ENCODE peak calls at places on chromosomes 3 and 15, in eight cellular contexts. P is heart right ventricle; T is suprapubic skin; F is A549; G is IMR-90; Q is lower lobe of right lung; S is ovary; H is CD8-positive, alpha-beta T cell. X is an unnamed sample.

GRCh38 chr15:80823995-80824394 is 44.8 kb downstream of the CEMIP start:
- DNase-seq in T (no peak), H (no peak), S (no peak), F (no peak), P (no peak), Q (no peak), G (no peak), X (no peak)

GRCh38 chr3:9113040-9113439 is 136.4 kb downstream of the SRGAP3 start:
- DNase-seq in Q (no peak), F (no peak), H (no peak), S (no peak), T (no peak), P (no peak), G (no peak), X (no peak)

GRCh38 chr3:113747719-113748046 is 848 bp downstream of the ATP6V1A start:
- DNase-seq in T (no peak), G (no peak), P (no peak), H (no peak), F (no peak), S (no peak), Q (no peak), X (no peak)

GRCh38 chr15:66661432-66662096 is 40.5 kb upstream of the SMAD6 start:
- DNase-seq in S (no peak), H (no peak), T (no peak), F (no peak), P (peak; percentile 86), Q (peak; percentile 69), G (no peak), X (no peak)

GRCh38 chr3:55013145-55013544 is 85.3 kb upstream of the LRTM1 start:
- DNase-seq in S (no peak), H (no peak), F (peak; percentile 2), T (no peak), G (peak; percentile 45), Q (no peak), P (no peak), X (no peak)

GRCh38 chr15:54273928-54274327 is 295.7 kb downstream of the UNC13C start:
- DNase-seq in F (no peak), Q (no peak), H (no peak), S (no peak), T (no peak), P (no peak), G (no peak), X (no peak)

GRCh38 chr15:84616235-84616634 is 15.4 kb downstream of the ZSCAN2 start:
- DNase-seq in H (no peak), F (no peak), Q (no peak), G (no peak), P (no peak), T (no peak), S (no peak), X (no peak)

GRCh38 chr3:7707192-7707591 is 794.4 kb upstream of the LMCD1 start:
- DNase-seq in Q (peak; percentile 47), T (no peak), F (no peak), P (no peak), G (no peak), H (no peak), S (no peak), X (no peak)

GRCh38 chr15:66873856-66874255 is 171.8 kb downstream of the SMAD6 start:
- DNase-seq in P (no peak), T (no peak), S (no peak), Q (no peak), F (no peak), G (no peak), H (no peak), X (no peak)

GRCh38 chr15:68407141-68407885 is 24.6 kb downstream of the ITGA11 start:
- DNase-seq in T (peak; percentile 62), G (no peak), S (peak; percentile 43), H (no peak), F (no peak), P (no peak), Q (no peak), X (no peak)

GRCh38 chr3:42349765-42350594 is 60.4 kb downstream of the LYZL4 start:
- DNase-seq in F (no peak), H (no peak), Q (no peak), G (no peak), T (no peak), P (no peak), S (no peak), X (no peak)

GRCh38 chr15:71945012-71945411 is 134.7 kb downstream of the NR2E3 start:
- DNase-seq in Q (no peak), G (peak; percentile 4), H (no peak), S (no peak), F (no peak), P (no peak), T (no peak), X (no peak)

GRCh38 chr15:78034495-78035191 is 42.9 kb downstream of the TBC1D2B start:
- DNase-seq in T (no peak), G (peak; percentile 38), F (no peak), P (no peak), Q (peak; percentile 74), S (no peak), H (peak; percentile 82), X (no peak)

GRCh38 chr3:125231895-125232294 is 19.3 kb upstream of the SLC12A8 start:
- DNase-seq in S (no peak), Q (no peak), T (no peak), F (no peak), P (no peak), G (peak; percentile 87), H (no peak), X (no peak)

GRCh38 chr15:89364741-89365450 is 30.3 kb upstream of the POLG start:
- DNase-seq in T (no peak), S (no peak), P (no peak), Q (no peak), H (no peak), G (no peak), F (no peak), X (no peak)

GRCh38 chr3:81216192-81216591 is 545.3 kb downstream of the GBE1 start:
- DNase-seq in G (peak; percentile 48), F (no peak), T (no peak), P (no peak), H (no peak), Q (no peak), S (no peak), X (no peak)

GRCh38 chr3:43394071-43394501 is 107.7 kb downstream of the SNRK start:
- DNase-seq in H (no peak), T (no peak), S (peak; percentile 53), Q (peak; percentile 58), G (peak; percentile 44), P (peak; percentile 89), F (no peak), X (no peak)

GRCh38 chr3:112377418-112378071 is 44.6 kb downstream of the CD200 start:
- DNase-seq in T (no peak), Q (no peak), H (no peak), P (no peak), F (no peak), G (peak; percentile 7), S (no peak), X (no peak)

GRCh38 chr3:129386984-129387383 is 41.5 kb downstream of the EFCAB12 start:
- DNase-seq in G (no peak), Q (no peak), S (no peak), F (no peak), P (no peak), T (no peak), H (no peak), X (no peak)

GRCh38 chr3:129384594-129385323 is 43.7 kb downstream of the EFCAB12 start:
- DNase-seq in Q (no peak), S (no peak), P (no peak), H (no peak), T (no peak), G (no peak), F (no peak), X (peak; percentile 37)

GRCh38 chr3:129389572-129389937 is 38.9 kb downstream of the EFCAB12 start:
- DNase-seq in S (no peak), Q (no peak), F (no peak), G (peak; percentile 19), H (no peak), P (no peak), T (no peak), X (no peak)

GRCh38 chr3:129383292-129383860 is 45.1 kb downstream of the EFCAB12 start:
- DNase-seq in Q (no peak), H (peak; percentile 41), G (peak; percentile 85), P (peak; percentile 55), T (no peak), S (peak; percentile 67), F (peak; percentile 76), X (peak; percentile 17)

GRCh38 chr3:129387492-129387891 is 40.9 kb downstream of the EFCAB12 start:
- DNase-seq in S (no peak), H (no peak), T (no peak), F (no peak), G (no peak), Q (no peak), P (no peak), X (no peak)
- H3K27ac ChIP-seq in S (no peak overlapping the region), H (no peak overlapping the region), T (no peak overlapping the region), F (peak overlapping the region; percentile 86), G (peak overlapping the region; percentile 3), Q (peak overlapping the region; percentile 18), P (no peak overlapping the region), X (no peak overlapping the region)

GRCh38 chr3:127690106-127690505 is 17.4 kb downstream of the ABTB1 start:
- DNase-seq in F (no peak), T (no peak), S (no peak), H (no peak), G (peak; percentile 61), Q (peak; percentile 37), P (no peak), X (no peak)
- H3K27ac ChIP-seq in F (peak overlapping the region; percentile 72), T (no peak overlapping the region), S (no peak overlapping the region), H (no peak overlapping the region), G (peak overlapping the region; percentile 80), Q (peak overlapping the region; percentile 46), P (peak overlapping the region; percentile 62), X (no peak overlapping the region)

DNA sequence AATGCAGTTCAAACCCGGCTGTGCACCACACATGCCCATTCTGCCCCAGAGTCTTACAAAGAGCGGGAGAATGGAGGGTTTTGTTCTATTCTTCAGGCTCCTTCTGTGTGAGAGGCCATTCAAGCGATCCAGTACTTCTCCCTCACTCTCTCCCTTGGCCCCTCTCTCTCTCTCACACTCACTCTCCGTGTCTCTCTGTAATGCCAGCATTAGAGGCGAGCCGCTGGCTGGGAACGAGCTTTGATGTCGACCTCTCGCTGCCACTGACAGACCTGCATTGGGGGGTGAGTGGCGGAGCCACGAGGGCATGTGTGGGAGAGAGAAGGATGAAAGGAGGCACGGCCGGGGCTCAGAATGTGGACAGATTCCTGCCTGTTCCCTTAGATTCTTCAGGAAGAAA is 231.7 kb upstream of the ARRDC4 start:
- DNase-seq in T (no peak), Q (no peak), P (peak; percentile 34), H (no peak), S (no peak), G (no peak), F (no peak), X (no peak)
- H3K27ac ChIP-seq in T (no peak overlapping the region), Q (no peak overlapping the region), P (no peak overlapping the region), H (no peak overlapping the region), S (no peak overlapping the region), G (no peak overlapping the region), F (no peak overlapping the region), X (no peak overlapping the region)

DNA sequence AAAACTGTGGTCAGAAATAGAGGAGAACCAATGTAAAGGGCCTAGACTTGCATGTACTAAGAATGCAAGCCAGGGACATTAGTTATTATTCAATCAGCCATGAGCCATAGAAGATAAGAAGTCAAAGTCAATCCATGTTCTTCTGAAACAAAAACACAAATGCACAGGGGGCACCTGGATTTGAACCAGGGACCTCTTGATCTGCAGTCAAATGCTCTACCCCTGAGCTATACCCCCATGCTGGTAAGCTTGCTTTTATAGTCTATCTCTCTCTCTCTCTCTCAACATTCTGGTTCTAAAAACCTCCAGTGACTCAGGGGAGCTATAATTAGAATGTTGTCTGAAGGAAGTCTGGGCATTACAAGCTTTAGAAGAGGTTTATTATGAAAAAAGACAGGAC is 85.6 kb upstream of the ACP3 start:
- DNase-seq in P (no peak), G (peak; percentile 55), H (no peak), Q (no peak), S (no peak), T (no peak), F (no peak), X (no peak)
- H3K27ac ChIP-seq in P (no peak overlapping the region), G (no peak overlapping the region), H (no peak overlapping the region), Q (no peak overlapping the region), S (no peak overlapping the region), T (no peak overlapping the region), F (no peak overlapping the region), X (no peak overlapping the region)

X was measured in caudate nucleus.